ENCODE peak calls at places on chromosomes 13 and 19, in six cellular contexts. R is IMR-90; M is MM.1S; C is activated naive CD4-positive, alpha-beta T cell; K is thoracic aorta; B is adipocyte. P is an unnamed sample.
A peak's percentile ranks its signal among the peaks of the same experiment; 100 is the strongest.

GRCh38 chr19:18274303-18274775 is at the start of gene IQCN:
- DNase-seq in K (no peak), M (no peak), R (no peak), C (no peak), B (peak; percentile 65), P (peak; percentile 65)

GRCh38 chr13:67018775-67019174 is 211.4 kb downstream of the PCDH9 start:
- DNase-seq in M (no peak), K (no peak), B (no peak), C (no peak), R (no peak), P (no peak)

GRCh38 chr19:49772850-49773432 is 6.1 kb downstream of the AP2A1 start:
- DNase-seq in K (no peak), B (no peak), R (no peak), M (no peak), C (no peak), P (no peak)

GRCh38 chr13:62336507-62336906 is 920.9 kb upstream of the PCDH20 start:
- DNase-seq in K (no peak), C (no peak), R (no peak), B (no peak), M (no peak), P (no peak)

GRCh38 chr19:16160943-16161560 is 12.3 kb downstream of the CIB3 start:
- DNase-seq in C (no peak), B (peak; percentile 57), M (no peak), R (peak; percentile 87), K (no peak), P (no peak)

GRCh38 chr13:108463365-108463764 is 166.0 kb upstream of the MYO16 start:
- DNase-seq in M (no peak), C (no peak), R (peak; percentile 94), B (peak; percentile 83), K (no peak), P (no peak)

GRCh38 chr19:400976-401835 is 7.7 kb downstream of the C2CD4C start:
- DNase-seq in C (no peak), B (no peak), M (no peak), K (no peak), R (no peak), P (no peak)

GRCh38 chr13:42526276-42526675 is 47.7 kb upstream of the TNFSF11 start:
- DNase-seq in M (no peak), B (no peak), R (no peak), K (no peak), C (no peak), P (no peak)

GRCh38 chr13:23741879-23742510 is 147.2 kb downstream of the MIPEP start:
- DNase-seq in M (no peak), R (no peak), B (no peak), C (no peak), K (no peak), P (no peak)

GRCh38 chr19:48967346-48968178 is 2.5 kb downstream of the FTL start:
- DNase-seq in B (peak; percentile 74), K (no peak), C (no peak), R (peak; percentile 67), M (no peak), P (peak; percentile 56)

GRCh38 chr19:13100031-13100588 is 2.5 kb downstream of the LYL1 start:
- DNase-seq in C (peak; percentile 25), R (no peak), B (no peak), M (no peak), K (no peak), P (no peak)

GRCh38 chr19:13401388-13401787 is 104.9 kb downstream of the CACNA1A start:
- DNase-seq in R (peak; percentile 46), K (no peak), B (no peak), M (no peak), C (no peak), P (no peak)

GRCh38 chr13:45341799-45342584 is 1.0 kb upstream of the TPT1 start:
- DNase-seq in M (no peak), R (no peak), K (peak; percentile 58), C (no peak), B (peak; percentile 72), P (peak; percentile 70)

GRCh38 chr13:66353664-66354063 is 876.5 kb downstream of the PCDH9 start:
- DNase-seq in M (no peak), C (no peak), B (peak; percentile 4), K (no peak), R (no peak), P (no peak)

GRCh38 chr19:51081476-51081875 is 1.2 kb downstream of the KLK14 start:
- DNase-seq in B (no peak), M (no peak), R (no peak), K (no peak), C (no peak), P (no peak)

P was measured in gastrocnemius medialis.